ENCODE peak calls at places on chromosome 2, in five cellular contexts. X, C, G, Y and O are unnamed samples.

GRCh38 chr2:8488001-8488738 is 193.7 kb upstream of the ID2 start:
- DNase-seq in Y (peak; percentile 36), G (peak; percentile 75), X (no peak), C (peak; percentile 55), O (peak; percentile 34)

GRCh38 chr2:53334610-53335009 is 433.0 kb upstream of the CHAC2 start:
- DNase-seq in Y (no peak), G (no peak), X (no peak), C (no peak), O (no peak)

GRCh38 chr2:164735309-164735919 is 106.2 kb downstream of the COBLL1 start:
- DNase-seq in G (no peak), X (no peak), C (no peak), Y (no peak), O (no peak)

GRCh38 chr2:191249131-191249813 is 4.1 kb downstream of the MYO1B start:
- DNase-seq in C (no peak), X (peak; percentile 57), Y (no peak), G (no peak), O (no peak)

GRCh38 chr2:212721026-212721451 is 182.4 kb upstream of the ERBB4 start:
- DNase-seq in X (no peak), Y (no peak), G (no peak), C (no peak), O (no peak)

GRCh38 chr2:222381556-222381955 is 42.8 kb upstream of the SGPP2 start:
- DNase-seq in G (no peak), C (no peak), X (no peak), Y (no peak), O (no peak)

GRCh38 chr2:134120718-134121630 is 132.9 kb upstream of the MGAT5 start:
- DNase-seq in C (peak; percentile 89), X (peak; percentile 85), Y (peak; percentile 63), G (peak; percentile 58), O (peak; percentile 65)

GRCh38 chr2:101048756-101049155 is 46.7 kb downstream of the RPL31 start:
- DNase-seq in G (no peak), Y (no peak), X (no peak), C (no peak), O (no peak)

GRCh38 chr2:190449925-190450324 is 41.8 kb downstream of the MFSD6 start:
- DNase-seq in Y (no peak), G (no peak), X (no peak), C (no peak), O (no peak)

GRCh38 chr2:190964170-190964795 is 49.7 kb downstream of the STAT1 start:
- DNase-seq in Y (no peak), G (no peak), C (no peak), X (no peak), O (no peak)